ENCODE peak calls at places on chromosomes 7 and 10, in five cellular contexts. N is spleen, T is GM12891, J is body of pancreas, W is sigmoid colon. G is an unnamed sample.

GRCh38 chr7:75965617-75966016 is 28.8 kb downstream of the TMEM120A start:
- DNase-seq in W (no peak), J (no peak), T (no peak), N (peak; percentile 54), G (no peak)

GRCh38 chr10:110363572-110364411 is 59.1 kb upstream of the SMNDC1 start:
- DNase-seq in J (peak; percentile 45), N (no peak), W (no peak), T (no peak), G (no peak)

GRCh38 chr10:111874586-111874985 is 309.0 kb downstream of the GPAM start:
- DNase-seq in W (no peak), T (no peak), J (no peak), N (no peak), G (no peak)

GRCh38 chr7:132592947-132593335 is 16.7 kb upstream of the PLXNA4 start:
- DNase-seq in N (no peak), J (no peak), W (no peak), T (no peak), G (no peak)

GRCh38 chr7:134042307-134042706 is 84.8 kb upstream of the LRGUK start:
- DNase-seq in T (no peak), W (no peak), N (no peak), J (no peak), G (peak; percentile 62)

GRCh38 chr7:117019786-117020604 is 66.7 kb downstream of the ST7 start:
- DNase-seq in N (peak; percentile 74), T (no peak), W (peak; percentile 93), J (peak; percentile 71), G (no peak)

GRCh38 chr10:3008518-3009195 is 58.7 kb upstream of the PFKP start:
- DNase-seq in J (no peak), W (no peak), N (no peak), T (no peak), G (no peak)

GRCh38 chr10:48798486-48799254 is 114.0 kb downstream of the WDFY4 start:
- DNase-seq in T (no peak), N (no peak), J (no peak), W (no peak), G (no peak)

GRCh38 chr10:112087953-112088352 is 95.6 kb downstream of the GPAM start:
- DNase-seq in J (no peak), N (no peak), T (no peak), W (no peak), G (no peak)

GRCh38 chr7:157429001-157429679 is 92.3 kb downstream of the DNAJB6 start:
- DNase-seq in T (no peak), W (peak; percentile 50), J (no peak), N (peak; percentile 61), G (no peak)

GRCh38 chr7:108114117-108114841 is 15.9 kb downstream of the LAMB4 start:
- DNase-seq in N (no peak), W (no peak), J (peak; percentile 38), T (no peak), G (peak; percentile 50)

GRCh38 chr10:72254891-72255568 is 18.7 kb upstream of the DDIT4 start:
- DNase-seq in N (peak; percentile 92), T (no peak), J (peak; percentile 95), W (peak; percentile 98), G (peak; percentile 87)
- TF ChIP-seq POLR2A in N (no peak), T (no peak), J (no peak), W (no peak), G (peak; percentile 58)

GRCh38 chr7:103124429-103124979 is 24.4 kb downstream of the NAPEPLD start:
- DNase-seq in T (no peak), W (no peak), J (no peak), N (no peak), G (no peak)

GRCh38 chr7:103117465-103117864 is 31.4 kb downstream of the NAPEPLD start:
- DNase-seq in W (no peak), T (no peak), J (no peak), N (no peak), G (no peak)

GRCh38 chr7:103119791-103120291 is 29.1 kb downstream of the NAPEPLD start:
- DNase-seq in J (no peak), T (no peak), W (no peak), N (no peak), G (no peak)

GRCh38 chr7:103123529-103123928 is 25.4 kb downstream of the NAPEPLD start:
- DNase-seq in N (no peak), J (no peak), T (no peak), W (no peak), G (peak; percentile 75)

DNA sequence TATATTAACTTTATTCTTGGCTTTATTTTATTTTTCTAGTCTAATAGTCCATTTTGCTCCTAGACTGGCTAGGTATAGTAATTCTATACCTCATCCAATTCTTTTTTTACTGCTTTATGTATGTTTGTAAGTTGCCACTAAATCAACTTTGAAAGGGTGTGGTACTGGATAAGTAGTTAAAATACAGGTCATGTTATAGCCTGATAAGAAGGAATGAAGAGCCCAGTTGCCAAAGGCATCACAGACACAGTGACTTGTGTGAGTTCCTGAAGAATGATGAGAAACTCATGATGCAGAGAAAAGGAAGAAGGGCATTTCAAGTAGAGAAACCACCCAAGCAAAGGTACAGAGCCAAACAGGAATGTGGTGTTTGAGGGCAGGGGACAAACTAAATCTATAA is 27.3 kb downstream of the NAPEPLD start:
- DNase-seq in N (no peak), W (no peak), T (no peak), J (no peak), G (no peak)
- TF ChIP-seq POLR2A in N (no peak), W (no peak), T (no peak), J (no peak), G (no peak)

GRCh38 chr7:25950488-25951413 is 201.2 kb upstream of the NFE2L3 start:
- DNase-seq in N (peak; percentile 95), W (peak; percentile 95), J (peak; percentile 98), T (peak; percentile 91), G (peak; percentile 99)

GRCh38 chr7:25952277-25953057 is 199.5 kb upstream of the NFE2L3 start:
- DNase-seq in T (no peak), J (peak; percentile 87), W (no peak), N (no peak), G (no peak)

GRCh38 chr7:25949672-25950487 is 202.1 kb upstream of the NFE2L3 start:
- DNase-seq in T (no peak), W (no peak), J (peak; percentile 80), N (no peak), G (peak; percentile 78)

GRCh38 chr7:25953859-25954258 is 198.1 kb upstream of the NFE2L3 start:
- DNase-seq in W (no peak), J (no peak), T (no peak), N (no peak), G (peak; percentile 68)

GRCh38 chr7:25951414-25952276 is 200.4 kb upstream of the NFE2L3 start:
- DNase-seq in J (peak; percentile 45), T (no peak), N (no peak), W (peak; percentile 66), G (peak; percentile 12)
- TF ChIP-seq POLR2A in J (peak; percentile 98), T (no peak), N (peak; percentile 42), W (peak; percentile 62), G (peak; percentile 17)

GRCh38 chr10:73746721-73747120 is 2.5 kb downstream of the SEC24C start:
- DNase-seq in N (no peak), W (no peak), T (no peak), J (no peak), G (no peak)

GRCh38 chr10:73743327-73743904 is 756 bp upstream of the SEC24C start:
- DNase-seq in J (no peak), T (no peak), N (no peak), W (no peak), G (no peak)

GRCh38 chr10:73744690-73744994 is 470 bp downstream of the SEC24C start:
- DNase-seq in N (no peak), J (peak; percentile 66), T (no peak), W (peak; percentile 75), G (peak; percentile 69)

GRCh38 chr10:73743905-73744689 is at the start of gene SEC24C:
- DNase-seq in T (peak; percentile 76), W (peak; percentile 99), J (peak; percentile 97), N (peak; percentile 98), G (peak; percentile 97)

GRCh38 chr10:73742454-73742734 is 1.8 kb upstream of the SEC24C start:
- DNase-seq in J (no peak), T (no peak), W (no peak), N (no peak), G (no peak)
- TF ChIP-seq POLR2A in J (no peak), T (peak; percentile 38), W (no peak), N (no peak), G (no peak)

DNA sequence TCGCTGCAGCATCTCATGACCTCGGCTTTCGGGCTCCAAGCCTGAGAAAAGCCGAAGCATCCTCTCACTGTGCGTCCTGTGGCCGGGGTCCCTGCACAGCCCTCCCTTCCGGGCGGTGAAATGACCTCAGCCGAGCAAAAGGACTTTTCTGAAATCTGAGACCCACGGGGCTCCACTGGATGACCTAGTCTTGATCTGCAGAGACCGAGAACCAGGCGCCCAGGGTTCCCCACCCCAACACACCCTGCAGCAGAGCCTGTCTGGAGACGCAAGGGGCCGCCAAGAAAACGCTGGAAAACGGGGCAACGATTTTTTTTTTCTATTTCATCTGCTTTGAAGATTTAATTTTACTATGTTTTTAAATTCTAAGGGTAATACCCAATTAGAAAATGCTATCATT is 31.7 kb downstream of the NPS start:
- DNase-seq in N (no peak), J (no peak), T (no peak), W (no peak), G (no peak)
- TF ChIP-seq POLR2A in N (no peak), J (no peak), T (no peak), W (no peak), G (no peak)

DNA sequence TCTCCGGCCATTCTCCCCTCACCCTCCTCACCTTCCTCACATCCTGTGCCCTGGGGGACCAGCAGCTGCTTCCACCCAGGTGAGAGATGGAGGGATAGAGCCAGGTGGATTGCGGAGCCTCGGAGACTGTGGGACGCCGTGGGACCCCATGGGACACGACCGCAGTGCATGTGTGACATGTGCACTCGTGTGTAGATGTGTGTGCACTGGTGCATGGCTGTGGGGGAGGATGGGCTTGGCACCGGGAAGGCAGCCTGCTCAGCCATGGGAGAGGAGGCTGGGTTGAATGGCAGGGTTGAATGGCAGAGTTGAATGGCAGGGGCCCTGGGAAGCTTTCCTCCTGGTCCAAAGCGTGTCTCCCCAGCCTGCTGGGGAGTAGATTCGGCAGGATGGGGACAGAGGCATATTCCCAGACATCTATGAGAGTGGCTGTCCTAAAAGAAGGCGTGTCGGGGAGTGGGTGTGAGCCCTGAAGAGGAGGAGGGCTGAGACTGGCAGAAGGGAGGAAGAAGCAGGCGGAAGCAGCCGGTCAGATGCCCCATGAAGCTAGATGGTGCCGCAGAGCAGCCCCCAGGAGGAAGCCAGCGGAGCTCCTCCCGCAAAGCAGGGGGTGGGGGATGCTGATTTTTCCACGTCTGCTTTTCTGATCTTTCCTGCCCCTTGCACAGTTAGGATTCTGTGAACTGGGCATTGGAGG is 815 bp downstream of the GIMAP8 start:
- DNase-seq in W (peak; percentile 78), T (peak; percentile 43), J (peak; percentile 23), N (peak; percentile 94), G (no peak)
- TF ChIP-seq POLR2A in W (no peak), T (no peak), J (no peak), N (peak; percentile 15), G (no peak)